ENCODE peak calls at places on chromosome 17, in four cellular contexts. G, I, M and V are unnamed samples.

GRCh38 chr17:33874617-33875060 is 380.4 kb upstream of the CCL2 start:
- DNase-seq in I (no peak), M (peak; percentile 45), G (no peak), V (peak; percentile 38)

GRCh38 chr17:5821057-5821456 is 236.7 kb upstream of the NLRP1 start:
- DNase-seq in I (no peak), G (no peak), M (no peak), V (no peak)

GRCh38 chr17:14619821-14620220 is 318.9 kb downstream of the HS3ST3B1 start:
- DNase-seq in G (no peak), M (no peak), I (no peak), V (no peak)

GRCh38 chr17:35086931-35087573 is 23.5 kb upstream of the RFFL start:
- DNase-seq in G (no peak), I (no peak), M (no peak), V (no peak)

GRCh38 chr17:80980397-80981061 is 11.1 kb upstream of the CHMP6 start:
- DNase-seq in I (no peak), G (no peak), M (no peak), V (no peak)

GRCh38 chr17:48093341-48094045 is 7.8 kb downstream of the CBX1 start:
- DNase-seq in G (no peak), M (no peak), I (no peak), V (no peak)

GRCh38 chr17:16455997-16456769 is 35.8 kb downstream of the LRRC75A start:
- DNase-seq in M (no peak), I (no peak), G (no peak), V (no peak)

GRCh38 chr17:35214192-35214591 is 20.0 kb upstream of the SLC35G3 start:
- DNase-seq in G (no peak), I (no peak), M (no peak), V (no peak)

GRCh38 chr17:77366558-77367245 is 225.9 kb downstream of the SEC14L1 start:
- DNase-seq in M (peak; percentile 44), G (no peak), I (no peak), V (no peak)

GRCh38 chr17:51912939-51913338 is 245.6 kb downstream of the CA10 start:
- DNase-seq in I (no peak), G (no peak), M (no peak), V (no peak)

GRCh38 chr17:9138161-9138717 is 116.9 kb downstream of the NTN1 start:
- DNase-seq in M (peak; percentile 74), I (peak; percentile 70), G (peak; percentile 50), V (peak; percentile 77)

GRCh38 chr17:15087946-15088345 is 177.2 kb downstream of the PMP22 start:
- DNase-seq in I (peak; percentile 41), G (no peak), M (peak; percentile 54), V (peak; percentile 57)

GRCh38 chr17:80009391-80010282 is 26.0 kb downstream of the TBC1D16 start:
- DNase-seq in I (no peak), G (no peak), M (no peak), V (no peak)

GRCh38 chr17:68290268-68290954 is 516 bp downstream of the SLC16A6 start:
- DNase-seq in I (peak; percentile 35), M (peak; percentile 58), G (peak; percentile 51), V (peak; percentile 54)

GRCh38 chr17:69390735-69391501 is 23.6 kb upstream of the MAP2K6 start:
- DNase-seq in M (no peak), I (no peak), G (no peak), V (no peak)

GRCh38 chr17:5533486-5534315 is 47.3 kb downstream of the MIS12 start:
- DNase-seq in M (no peak), I (no peak), G (no peak), V (no peak)

GRCh38 chr17:81285894-81286293 is 9.2 kb downstream of the SLC38A10 start:
- DNase-seq in M (no peak), G (no peak), I (no peak), V (no peak)

GRCh38 chr17:73090396-73091202 is 1.9 kb downstream of the SLC39A11 start:
- DNase-seq in M (no peak), I (no peak), G (peak; percentile 40), V (no peak)

GRCh38 chr17:77666881-77667395 is 291.6 kb upstream of the TNRC6C start:
- DNase-seq in G (no peak), I (no peak), M (no peak), V (no peak)

GRCh38 chr17:58525239-58525638 is 10.8 kb upstream of the MTMR4 start:
- DNase-seq in I (peak; percentile 63), M (peak; percentile 84), G (peak; percentile 27), V (peak; percentile 78)

GRCh38 chr17:54727624-54728023 is 173.0 kb upstream of the TOM1L1 start:
- DNase-seq in G (no peak), M (no peak), I (no peak), V (no peak)

GRCh38 chr17:83062011-83062817 is 17.2 kb upstream of the METRNL start:
- DNase-seq in G (no peak), M (peak; percentile 26), I (no peak), V (peak; percentile 15)

GRCh38 chr17:5793899-5794298 is 209.6 kb upstream of the NLRP1 start:
- DNase-seq in G (peak; percentile 74), M (no peak), I (no peak), V (no peak)

GRCh38 chr17:28907052-28907438 is 4.2 kb upstream of the DHRS13 start:
- DNase-seq in G (no peak), M (no peak), I (no peak), V (no peak)

GRCh38 chr17:4859816-4860625 is 26.9 kb downstream of the MINK1 start:
- DNase-seq in G (no peak), M (no peak), I (no peak), V (no peak)

GRCh38 chr17:77581480-77581879 is 377.0 kb upstream of the TNRC6C start:
- DNase-seq in M (no peak), G (no peak), I (no peak), V (no peak)

GRCh38 chr17:58005728-58006562 is 1.1 kb downstream of the SRSF1 start:
- DNase-seq in M (no peak), G (no peak), I (no peak), V (no peak)

GRCh38 chr17:2814499-2815341 is 18.5 kb downstream of the RAP1GAP2 start:
- DNase-seq in G (no peak), M (peak; percentile 60), I (no peak), V (peak; percentile 43)

GRCh38 chr17:60542066-60542465 is 16.0 kb upstream of the APPBP2 start:
- DNase-seq in G (no peak), I (no peak), M (no peak), V (no peak)

GRCh38 chr17:35972945-35973332 is 8.4 kb downstream of the CCL16 start:
- DNase-seq in M (no peak), I (no peak), G (no peak), V (no peak)

GRCh38 chr17:30091771-30092170 is 24.8 kb upstream of the NSRP1 start:
- DNase-seq in G (no peak), M (no peak), I (no peak), V (no peak)

GRCh38 chr17:61393550-61393903 is 6.1 kb upstream of the TBX2 start:
- DNase-seq in M (no peak), G (peak; percentile 42), I (no peak), V (no peak)